ENCODE peak calls at places on chromosome 11, in five cellular contexts. One of them, this sample, is unnamed.

GRCh38 chr11:1041471-1041870 is 5.0 kb upstream of the MUC6 start:
- DNase-seq in spleen: peak; percentile 23
- DNase-seq in endothelial cell of umbilical vein: no peak
- DNase-seq in tibial artery: no peak
- DNase-seq in astrocyte: no peak
- DNase-seq in this sample: no peak

GRCh38 chr11:1888811-1889526 is 2.7 kb downstream of the PRR33 start:
- DNase-seq in tibial artery: no peak
- DNase-seq in spleen: peak; percentile 93
- DNase-seq in endothelial cell of umbilical vein: no peak
- DNase-seq in astrocyte: no peak
- DNase-seq in this sample: no peak

GRCh38 chr11:122697636-122698167 is 42.2 kb downstream of the UBASH3B start:
- DNase-seq in astrocyte: peak; percentile 54
- DNase-seq in endothelial cell of umbilical vein: no peak
- DNase-seq in tibial artery: no peak
- DNase-seq in spleen: no peak
- DNase-seq in this sample: no peak

GRCh38 chr11:118241191-118242098 is 10.7 kb downstream of the MPZL3 start:
- DNase-seq in spleen: peak; percentile 77
- DNase-seq in tibial artery: no peak
- DNase-seq in astrocyte: peak; percentile 45
- DNase-seq in endothelial cell of umbilical vein: peak; percentile 93
- DNase-seq in this sample: no peak

GRCh38 chr11:32176223-32176811 is 85.4 kb downstream of the RCN1 start:
- DNase-seq in astrocyte: peak; percentile 44
- DNase-seq in endothelial cell of umbilical vein: peak; percentile 88
- DNase-seq in tibial artery: peak; percentile 80
- DNase-seq in spleen: no peak
- DNase-seq in this sample: peak; percentile 43

GRCh38 chr11:2732261-2732939 is 32.6 kb upstream of the KCNQ1OT1 start:
- DNase-seq in spleen: no peak
- DNase-seq in astrocyte: no peak
- DNase-seq in tibial artery: no peak
- DNase-seq in endothelial cell of umbilical vein: no peak
- DNase-seq in this sample: no peak

GRCh38 chr11:80914311-80914710 is 1473.5 kb upstream of the TENM4 start:
- DNase-seq in tibial artery: no peak
- DNase-seq in astrocyte: no peak
- DNase-seq in spleen: no peak
- DNase-seq in endothelial cell of umbilical vein: no peak
- DNase-seq in this sample: no peak

GRCh38 chr11:43830928-43831440 is 49.6 kb upstream of the ALKBH3 start:
- DNase-seq in tibial artery: no peak
- DNase-seq in endothelial cell of umbilical vein: peak; percentile 93
- DNase-seq in spleen: no peak
- DNase-seq in astrocyte: peak; percentile 100
- DNase-seq in this sample: peak; percentile 93

GRCh38 chr11:83691387-83692088 is 405.4 kb upstream of the CCDC90B start:
- DNase-seq in spleen: no peak
- DNase-seq in endothelial cell of umbilical vein: peak; percentile 1
- DNase-seq in tibial artery: no peak
- DNase-seq in astrocyte: no peak
- DNase-seq in this sample: no peak

GRCh38 chr11:110712643-110713468 is 619 bp upstream of the ARHGAP20 start:
- DNase-seq in endothelial cell of umbilical vein: peak; percentile 77
- DNase-seq in astrocyte: peak; percentile 47
- DNase-seq in spleen: no peak
- DNase-seq in tibial artery: peak; percentile 66
- DNase-seq in this sample: no peak

GRCh38 chr11:7577883-7578242 is 64.1 kb downstream of the PPFIBP2 start:
- DNase-seq in spleen: no peak
- DNase-seq in astrocyte: no peak
- DNase-seq in tibial artery: no peak
- DNase-seq in endothelial cell of umbilical vein: peak; percentile 57
- DNase-seq in this sample: no peak

GRCh38 chr11:69265911-69266510 is 27.9 kb upstream of the MYEOV start:
- DNase-seq in endothelial cell of umbilical vein: no peak
- DNase-seq in tibial artery: no peak
- DNase-seq in spleen: peak; percentile 23
- DNase-seq in astrocyte: no peak
- DNase-seq in this sample: no peak

GRCh38 chr11:74057251-74058151 is 48.6 kb upstream of the UCP3 start:
- DNase-seq in astrocyte: peak; percentile 81
- DNase-seq in spleen: no peak
- DNase-seq in endothelial cell of umbilical vein: peak; percentile 29
- DNase-seq in tibial artery: no peak
- DNase-seq in this sample: no peak

GRCh38 chr11:13335319-13335718 is 57.7 kb downstream of the BMAL1 start:
- DNase-seq in tibial artery: peak; percentile 77
- DNase-seq in spleen: no peak
- DNase-seq in endothelial cell of umbilical vein: peak; percentile 61
- DNase-seq in astrocyte: peak; percentile 36
- DNase-seq in this sample: peak; percentile 56

GRCh38 chr11:117226388-117227385 is 5.2 kb downstream of the PCSK7 start:
- DNase-seq in spleen: no peak
- DNase-seq in endothelial cell of umbilical vein: peak; percentile 73
- DNase-seq in astrocyte: no peak
- DNase-seq in tibial artery: no peak
- DNase-seq in this sample: no peak

GRCh38 chr11:61514050-61514917 is 5.7 kb downstream of the LRRC10B start:
- DNase-seq in spleen: no peak
- DNase-seq in tibial artery: no peak
- DNase-seq in astrocyte: no peak
- DNase-seq in endothelial cell of umbilical vein: no peak
- DNase-seq in this sample: no peak

GRCh38 chr11:66720223-66720898 is 8.7 kb downstream of the SPTBN2 start:
- DNase-seq in spleen: peak; percentile 83
- DNase-seq in astrocyte: peak; percentile 72
- DNase-seq in tibial artery: no peak
- DNase-seq in endothelial cell of umbilical vein: peak; percentile 38
- DNase-seq in this sample: no peak

GRCh38 chr11:120903686-120904085 is 120.2 kb upstream of the TBCEL start:
- DNase-seq in astrocyte: no peak
- DNase-seq in spleen: peak; percentile 62
- DNase-seq in endothelial cell of umbilical vein: no peak
- DNase-seq in tibial artery: no peak
- DNase-seq in this sample: no peak

DNA sequence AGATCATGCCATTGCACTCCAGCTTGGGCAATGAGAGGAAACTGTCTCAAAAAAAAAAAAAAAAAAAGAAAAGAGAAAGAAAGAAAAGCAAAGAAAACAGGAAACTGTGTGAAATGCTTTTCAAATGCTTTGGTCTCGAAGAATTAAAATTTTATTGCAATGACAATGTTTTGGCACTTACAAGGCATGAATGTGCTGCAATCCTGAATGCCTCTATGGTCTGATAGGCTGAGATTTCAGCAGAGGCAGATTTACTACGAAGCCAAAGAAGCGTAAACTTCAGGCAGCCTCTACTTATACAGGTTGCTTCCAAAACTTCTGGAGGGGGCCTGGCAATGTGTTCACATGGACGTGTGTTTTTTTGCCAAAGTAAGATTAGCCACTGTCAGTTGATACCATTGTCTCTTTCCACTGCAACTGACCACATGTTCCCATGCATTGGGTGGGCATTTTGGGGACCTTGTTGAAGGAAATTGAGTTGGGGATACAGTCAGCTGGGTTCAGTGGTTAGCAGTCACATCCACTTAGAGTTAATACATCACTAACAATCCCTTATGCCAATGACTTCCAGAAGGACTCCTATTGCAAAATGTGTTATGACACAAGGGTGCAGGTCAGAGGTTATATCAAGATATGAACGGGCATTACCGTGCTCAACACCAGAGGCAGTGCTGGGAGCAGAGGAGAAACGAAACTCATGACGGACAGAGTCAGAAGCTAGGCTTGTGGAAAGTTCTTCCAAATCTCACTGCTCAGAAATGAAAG is 48.8 kb downstream of the ABTB2 start:
- DNase-seq in endothelial cell of umbilical vein: no peak
- DNase-seq in tibial artery: no peak
- DNase-seq in astrocyte: peak; percentile 58
- DNase-seq in spleen: no peak
- DNase-seq in this sample: peak; percentile 21
- H3K4me3 ChIP-seq in endothelial cell of umbilical vein: no peak overlapping the region
- H3K4me3 ChIP-seq in tibial artery: no peak overlapping the region
- H3K4me3 ChIP-seq in astrocyte: no peak overlapping the region
- H3K4me3 ChIP-seq in spleen: no peak overlapping the region
- H3K4me3 ChIP-seq in this sample: no peak overlapping the region

DNA sequence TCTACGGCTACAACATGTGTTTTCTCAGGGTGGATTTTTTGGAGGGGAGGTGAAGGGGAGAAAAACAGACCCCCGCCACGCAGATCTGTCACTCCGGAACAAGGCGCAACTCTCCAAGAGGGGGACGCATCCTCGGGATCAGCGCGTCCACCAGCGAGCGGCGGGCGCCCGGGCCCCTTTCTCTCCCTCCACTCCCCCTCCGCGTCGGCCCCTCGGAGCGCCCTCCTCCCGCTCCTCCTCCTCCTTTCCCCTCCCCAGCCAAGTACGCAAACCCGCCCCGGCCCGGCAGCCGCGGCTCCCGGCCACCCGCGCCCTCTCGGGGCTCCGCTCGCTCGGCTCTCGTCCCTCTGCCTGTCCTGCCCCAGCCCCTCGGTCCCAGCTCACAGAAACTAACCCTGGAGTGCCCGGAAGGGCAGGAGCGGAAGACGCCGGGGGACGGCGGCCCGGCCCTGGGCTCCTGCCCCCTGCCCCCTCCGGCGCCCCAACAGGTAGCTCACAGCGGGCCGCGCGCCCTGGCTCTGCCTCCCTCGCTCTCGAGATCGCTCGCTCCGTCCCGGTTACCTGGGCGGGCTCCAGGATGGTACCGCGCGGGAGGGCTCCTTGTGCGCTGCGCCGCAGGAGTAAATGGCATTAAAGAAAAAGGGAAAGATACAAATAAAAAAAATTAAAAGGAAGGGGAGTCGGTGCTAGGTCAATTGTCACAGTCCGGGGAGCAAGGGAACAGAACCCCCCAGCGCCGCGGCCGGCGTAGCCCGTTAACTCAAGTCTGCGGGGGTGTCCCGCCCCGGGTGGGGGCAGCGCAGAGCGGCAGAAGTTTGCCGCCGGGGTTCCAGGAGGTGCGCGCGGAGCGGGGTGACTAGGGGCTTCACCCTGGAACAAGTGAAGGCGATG is 131.4 kb upstream of the C11orf58 start:
- DNase-seq in spleen: peak; percentile 73
- DNase-seq in astrocyte: no peak
- DNase-seq in endothelial cell of umbilical vein: no peak
- DNase-seq in tibial artery: peak; percentile 83
- DNase-seq in this sample: no peak
- H3K27me3 ChIP-seq in spleen: peaks cover 97% of the 10 kb centered on the region
- H3K27me3 ChIP-seq in astrocyte: peaks cover 37% of the 10 kb centered on the region
- H3K27me3 ChIP-seq in endothelial cell of umbilical vein: peaks cover 46% of the 10 kb centered on the region
- H3K27me3 ChIP-seq in tibial artery: no peaks in the 10 kb centered on the region
- H3K27me3 ChIP-seq in this sample: peaks cover 15% of the 10 kb centered on the region

GRCh38 chr11:67999201-67999629 is 4.7 kb downstream of the UNC93B1 start:
- DNase-seq in astrocyte: no peak
- DNase-seq in spleen: no peak
- DNase-seq in endothelial cell of umbilical vein: no peak
- DNase-seq in tibial artery: no peak
- DNase-seq in this sample: no peak
- H3K36me3 ChIP-seq in astrocyte: no peaks in the 10 kb centered on the region
- H3K36me3 ChIP-seq in spleen: peaks cover 82% of the 10 kb centered on the region
- H3K36me3 ChIP-seq in endothelial cell of umbilical vein: no peaks in the 10 kb centered on the region
- H3K36me3 ChIP-seq in tibial artery: peaks cover 24% of the 10 kb centered on the region
- H3K36me3 ChIP-seq in this sample: no peaks in the 10 kb centered on the region

GRCh38 chr11:12005476-12005875 is 3.0 kb downstream of the DKK3 start:
- DNase-seq in spleen: no peak
- DNase-seq in astrocyte: peak; percentile 68
- DNase-seq in endothelial cell of umbilical vein: peak; percentile 76
- DNase-seq in tibial artery: no peak
- DNase-seq in this sample: no peak
- H3K4me3 ChIP-seq in spleen: no peak overlapping the region
- H3K4me3 ChIP-seq in astrocyte: peak overlapping the region; percentile 1
- H3K4me3 ChIP-seq in endothelial cell of umbilical vein: no peak overlapping the region
- H3K4me3 ChIP-seq in tibial artery: no peak overlapping the region
- H3K4me3 ChIP-seq in this sample: peak overlapping the region; percentile 3

GRCh38 chr11:72657356-72657755 is 16.9 kb downstream of the PDE2A start:
- DNase-seq in tibial artery: no peak
- DNase-seq in endothelial cell of umbilical vein: no peak
- DNase-seq in spleen: no peak
- DNase-seq in astrocyte: no peak
- DNase-seq in this sample: no peak
- H3K27me3 ChIP-seq in tibial artery: no peaks in the 10 kb centered on the region
- H3K27me3 ChIP-seq in endothelial cell of umbilical vein: peaks cover 6% of the 10 kb centered on the region
- H3K27me3 ChIP-seq in spleen: no peaks in the 10 kb centered on the region
- H3K27me3 ChIP-seq in astrocyte: peaks cover 12% of the 10 kb centered on the region
- H3K27me3 ChIP-seq in this sample: no peaks in the 10 kb centered on the region